ENCODE peak calls at places on chromosome 13, in eight cellular contexts. One of them, this sample, is unnamed.

GRCh38 chr13:107104631-107105030 is 536.7 kb upstream of the ARGLU1 start:
- DNase-seq in amniotic epithelial cell: no peak
- DNase-seq in NB4: no peak
- DNase-seq in amniotic stem cell: no peak
- DNase-seq in left lung: no peak
- DNase-seq in HS-5: no peak
- DNase-seq in activated CD4-positive, alpha-beta T cell treated with anti-CD3 and anti-CD28 coated beads for 48 hours: no peak
- DNase-seq in suprapubic skin: no peak
- DNase-seq in this sample: no peak

GRCh38 chr13:51258612-51259358 is 36.6 kb downstream of the FAM124A start:
- DNase-seq in HS-5: no peak
- DNase-seq in left lung: peak
- DNase-seq in NB4: no peak
- DNase-seq in amniotic epithelial cell: no peak
- DNase-seq in amniotic stem cell: no peak
- DNase-seq in suprapubic skin: no peak
- DNase-seq in activated CD4-positive, alpha-beta T cell treated with anti-CD3 and anti-CD28 coated beads for 48 hours: no peak
- DNase-seq in this sample: no peak

GRCh38 chr13:75181906-75182305 is 300.1 kb downstream of the TBC1D4 start:
- DNase-seq in NB4: no peak
- DNase-seq in suprapubic skin: no peak
- DNase-seq in left lung: no peak
- DNase-seq in activated CD4-positive, alpha-beta T cell treated with anti-CD3 and anti-CD28 coated beads for 48 hours: no peak
- DNase-seq in HS-5: peak
- DNase-seq in amniotic epithelial cell: peak
- DNase-seq in amniotic stem cell: peak
- DNase-seq in this sample: no peak

GRCh38 chr13:90445179-90445578 is 902.3 kb upstream of the MIR17HG start:
- DNase-seq in amniotic epithelial cell: peak
- DNase-seq in NB4: no peak
- DNase-seq in HS-5: peak
- DNase-seq in activated CD4-positive, alpha-beta T cell treated with anti-CD3 and anti-CD28 coated beads for 48 hours: no peak
- DNase-seq in amniotic stem cell: peak
- DNase-seq in suprapubic skin: no peak
- DNase-seq in left lung: no peak
- DNase-seq in this sample: no peak

GRCh38 chr13:19587635-19588300 is 26.4 kb upstream of the TPTE2 start:
- DNase-seq in amniotic stem cell: no peak
- DNase-seq in NB4: peak
- DNase-seq in left lung: no peak
- DNase-seq in activated CD4-positive, alpha-beta T cell treated with anti-CD3 and anti-CD28 coated beads for 48 hours: peak
- DNase-seq in HS-5: no peak
- DNase-seq in suprapubic skin: no peak
- DNase-seq in amniotic epithelial cell: peak
- DNase-seq in this sample: no peak

GRCh38 chr13:86402500-86402899 is 603.3 kb upstream of the SLITRK6 start:
- DNase-seq in suprapubic skin: no peak
- DNase-seq in NB4: no peak
- DNase-seq in activated CD4-positive, alpha-beta T cell treated with anti-CD3 and anti-CD28 coated beads for 48 hours: no peak
- DNase-seq in amniotic stem cell: no peak
- DNase-seq in HS-5: no peak
- DNase-seq in amniotic epithelial cell: no peak
- DNase-seq in left lung: no peak
- DNase-seq in this sample: no peak

GRCh38 chr13:74464656-74465055 is 330.5 kb upstream of the KLF12 start:
- DNase-seq in amniotic stem cell: no peak
- DNase-seq in suprapubic skin: no peak
- DNase-seq in NB4: no peak
- DNase-seq in amniotic epithelial cell: no peak
- DNase-seq in activated CD4-positive, alpha-beta T cell treated with anti-CD3 and anti-CD28 coated beads for 48 hours: no peak
- DNase-seq in HS-5: no peak
- DNase-seq in left lung: no peak
- DNase-seq in this sample: no peak

GRCh38 chr13:73827434-73827833 is 306.8 kb downstream of the KLF12 start:
- DNase-seq in amniotic stem cell: no peak
- DNase-seq in suprapubic skin: no peak
- DNase-seq in activated CD4-positive, alpha-beta T cell treated with anti-CD3 and anti-CD28 coated beads for 48 hours: no peak
- DNase-seq in amniotic epithelial cell: no peak
- DNase-seq in left lung: no peak
- DNase-seq in NB4: no peak
- DNase-seq in HS-5: no peak
- DNase-seq in this sample: no peak

GRCh38 chr13:38803566-38803965 is 116.7 kb downstream of the FREM2 start:
- DNase-seq in activated CD4-positive, alpha-beta T cell treated with anti-CD3 and anti-CD28 coated beads for 48 hours: no peak
- DNase-seq in suprapubic skin: no peak
- DNase-seq in amniotic epithelial cell: no peak
- DNase-seq in HS-5: no peak
- DNase-seq in left lung: no peak
- DNase-seq in amniotic stem cell: no peak
- DNase-seq in NB4: no peak
- DNase-seq in this sample: no peak

GRCh38 chr13:107361666-107362065 is 793.7 kb upstream of the ARGLU1 start:
- DNase-seq in activated CD4-positive, alpha-beta T cell treated with anti-CD3 and anti-CD28 coated beads for 48 hours: no peak
- DNase-seq in HS-5: no peak
- DNase-seq in amniotic epithelial cell: peak
- DNase-seq in left lung: no peak
- DNase-seq in NB4: no peak
- DNase-seq in amniotic stem cell: no peak
- DNase-seq in suprapubic skin: no peak
- DNase-seq in this sample: no peak

GRCh38 chr13:113851826-113852535 is 11.9 kb downstream of the GAS6 start:
- DNase-seq in HS-5: no peak
- DNase-seq in activated CD4-positive, alpha-beta T cell treated with anti-CD3 and anti-CD28 coated beads for 48 hours: no peak
- DNase-seq in left lung: no peak
- DNase-seq in amniotic epithelial cell: no peak
- DNase-seq in suprapubic skin: peak
- DNase-seq in amniotic stem cell: no peak
- DNase-seq in NB4: no peak
- DNase-seq in this sample: no peak

GRCh38 chr13:50537029-50537428 is 306.5 kb downstream of the DLEU7 start:
- DNase-seq in NB4: no peak
- DNase-seq in HS-5: no peak
- DNase-seq in suprapubic skin: no peak
- DNase-seq in left lung: no peak
- DNase-seq in activated CD4-positive, alpha-beta T cell treated with anti-CD3 and anti-CD28 coated beads for 48 hours: no peak
- DNase-seq in amniotic epithelial cell: no peak
- DNase-seq in amniotic stem cell: no peak
- DNase-seq in this sample: no peak

GRCh38 chr13:44661936-44662335 is 85.8 kb upstream of the TSC22D1 start:
- DNase-seq in left lung: no peak
- DNase-seq in suprapubic skin: no peak
- DNase-seq in amniotic stem cell: no peak
- DNase-seq in activated CD4-positive, alpha-beta T cell treated with anti-CD3 and anti-CD28 coated beads for 48 hours: no peak
- DNase-seq in NB4: no peak
- DNase-seq in HS-5: no peak
- DNase-seq in amniotic epithelial cell: no peak
- DNase-seq in this sample: no peak

GRCh38 chr13:22422023-22422422 is 751.1 kb downstream of the FGF9 start:
- DNase-seq in suprapubic skin: no peak
- DNase-seq in activated CD4-positive, alpha-beta T cell treated with anti-CD3 and anti-CD28 coated beads for 48 hours: no peak
- DNase-seq in amniotic epithelial cell: no peak
- DNase-seq in amniotic stem cell: no peak
- DNase-seq in left lung: no peak
- DNase-seq in HS-5: no peak
- DNase-seq in NB4: no peak
- DNase-seq in this sample: no peak

GRCh38 chr13:112776354-112776753 is 86.5 kb downstream of the ATP11A start:
- DNase-seq in suprapubic skin: peak
- DNase-seq in amniotic epithelial cell: no peak
- DNase-seq in amniotic stem cell: no peak
- DNase-seq in activated CD4-positive, alpha-beta T cell treated with anti-CD3 and anti-CD28 coated beads for 48 hours: no peak
- DNase-seq in NB4: no peak
- DNase-seq in left lung: no peak
- DNase-seq in HS-5: no peak
- DNase-seq in this sample: no peak

GRCh38 chr13:101190337-101190736 is 226.0 kb downstream of the NALCN start:
- DNase-seq in activated CD4-positive, alpha-beta T cell treated with anti-CD3 and anti-CD28 coated beads for 48 hours: no peak
- DNase-seq in amniotic stem cell: no peak
- DNase-seq in left lung: no peak
- DNase-seq in NB4: no peak
- DNase-seq in suprapubic skin: no peak
- DNase-seq in amniotic epithelial cell: peak
- DNase-seq in HS-5: no peak
- DNase-seq in this sample: no peak

GRCh38 chr13:109148243-109148642 is 518.8 kb downstream of the MYO16 start:
- DNase-seq in HS-5: no peak
- DNase-seq in suprapubic skin: no peak
- DNase-seq in activated CD4-positive, alpha-beta T cell treated with anti-CD3 and anti-CD28 coated beads for 48 hours: no peak
- DNase-seq in NB4: no peak
- DNase-seq in left lung: no peak
- DNase-seq in amniotic stem cell: no peak
- DNase-seq in amniotic epithelial cell: peak
- DNase-seq in this sample: no peak

GRCh38 chr13:81051873-81052272 is 710.9 kb upstream of the SPRY2 start:
- DNase-seq in HS-5: no peak
- DNase-seq in suprapubic skin: no peak
- DNase-seq in amniotic epithelial cell: no peak
- DNase-seq in amniotic stem cell: no peak
- DNase-seq in activated CD4-positive, alpha-beta T cell treated with anti-CD3 and anti-CD28 coated beads for 48 hours: no peak
- DNase-seq in NB4: no peak
- DNase-seq in left lung: no peak
- DNase-seq in this sample: no peak

GRCh38 chr13:30143671-30144400 is 163.5 kb downstream of the KATNAL1 start:
- DNase-seq in activated CD4-positive, alpha-beta T cell treated with anti-CD3 and anti-CD28 coated beads for 48 hours: no peak
- DNase-seq in NB4: peak
- DNase-seq in suprapubic skin: peak
- DNase-seq in amniotic stem cell: peak
- DNase-seq in HS-5: no peak
- DNase-seq in amniotic epithelial cell: peak
- DNase-seq in left lung: no peak
- DNase-seq in this sample: no peak

GRCh38 chr13:89375839-89376238 is 1704.7 kb downstream of the SLITRK5 start:
- DNase-seq in NB4: no peak
- DNase-seq in suprapubic skin: no peak
- DNase-seq in amniotic stem cell: no peak
- DNase-seq in amniotic epithelial cell: peak
- DNase-seq in HS-5: peak
- DNase-seq in left lung: no peak
- DNase-seq in activated CD4-positive, alpha-beta T cell treated with anti-CD3 and anti-CD28 coated beads for 48 hours: no peak
- DNase-seq in this sample: no peak

GRCh38 chr13:20489185-20489820 is 36.4 kb downstream of the CRYL1 start:
- DNase-seq in suprapubic skin: no peak
- DNase-seq in amniotic stem cell: peak
- DNase-seq in amniotic epithelial cell: no peak
- DNase-seq in left lung: no peak
- DNase-seq in HS-5: no peak
- DNase-seq in NB4: no peak
- DNase-seq in activated CD4-positive, alpha-beta T cell treated with anti-CD3 and anti-CD28 coated beads for 48 hours: peak
- DNase-seq in this sample: no peak

GRCh38 chr13:24614306-24615080 is 65.7 kb upstream of the ATP12A start:
- DNase-seq in NB4: no peak
- DNase-seq in left lung: no peak
- DNase-seq in amniotic epithelial cell: no peak
- DNase-seq in HS-5: no peak
- DNase-seq in amniotic stem cell: no peak
- DNase-seq in suprapubic skin: no peak
- DNase-seq in activated CD4-positive, alpha-beta T cell treated with anti-CD3 and anti-CD28 coated beads for 48 hours: no peak
- DNase-seq in this sample: no peak

GRCh38 chr13:59746291-59746962 is 417.3 kb downstream of the DIAPH3 start:
- DNase-seq in activated CD4-positive, alpha-beta T cell treated with anti-CD3 and anti-CD28 coated beads for 48 hours: peak
- DNase-seq in amniotic epithelial cell: peak
- DNase-seq in left lung: no peak
- DNase-seq in HS-5: peak
- DNase-seq in NB4: no peak
- DNase-seq in amniotic stem cell: peak
- DNase-seq in suprapubic skin: no peak
- DNase-seq in this sample: no peak

GRCh38 chr13:60511637-60512036 is 114.6 kb downstream of the TDRD3 start:
- DNase-seq in HS-5: no peak
- DNase-seq in NB4: no peak
- DNase-seq in activated CD4-positive, alpha-beta T cell treated with anti-CD3 and anti-CD28 coated beads for 48 hours: no peak
- DNase-seq in amniotic epithelial cell: no peak
- DNase-seq in amniotic stem cell: no peak
- DNase-seq in left lung: no peak
- DNase-seq in suprapubic skin: no peak
- DNase-seq in this sample: no peak

GRCh38 chr13:29923554-29924481 is 73.4 kb upstream of the UBL3 start:
- DNase-seq in suprapubic skin: peak
- DNase-seq in amniotic stem cell: peak
- DNase-seq in NB4: peak
- DNase-seq in left lung: peak
- DNase-seq in activated CD4-positive, alpha-beta T cell treated with anti-CD3 and anti-CD28 coated beads for 48 hours: peak
- DNase-seq in HS-5: peak
- DNase-seq in amniotic epithelial cell: peak
- DNase-seq in this sample: peak

GRCh38 chr13:88456155-88456554 is 785.0 kb downstream of the SLITRK5 start:
- DNase-seq in suprapubic skin: no peak
- DNase-seq in NB4: no peak
- DNase-seq in left lung: no peak
- DNase-seq in HS-5: no peak
- DNase-seq in amniotic stem cell: no peak
- DNase-seq in activated CD4-positive, alpha-beta T cell treated with anti-CD3 and anti-CD28 coated beads for 48 hours: no peak
- DNase-seq in amniotic epithelial cell: no peak
- DNase-seq in this sample: no peak

GRCh38 chr13:23817136-23817535 is 72.1 kb downstream of the MIPEP start:
- DNase-seq in amniotic stem cell: no peak
- DNase-seq in suprapubic skin: no peak
- DNase-seq in left lung: no peak
- DNase-seq in activated CD4-positive, alpha-beta T cell treated with anti-CD3 and anti-CD28 coated beads for 48 hours: no peak
- DNase-seq in amniotic epithelial cell: no peak
- DNase-seq in NB4: no peak
- DNase-seq in HS-5: no peak
- DNase-seq in this sample: no peak

GRCh38 chr13:39196957-39197644 is 158.8 kb downstream of the NHLRC3 start:
- DNase-seq in activated CD4-positive, alpha-beta T cell treated with anti-CD3 and anti-CD28 coated beads for 48 hours: no peak
- DNase-seq in HS-5: no peak
- DNase-seq in NB4: peak
- DNase-seq in amniotic epithelial cell: no peak
- DNase-seq in suprapubic skin: no peak
- DNase-seq in amniotic stem cell: no peak
- DNase-seq in left lung: no peak
- DNase-seq in this sample: no peak

GRCh38 chr13:72384879-72385278 is 342.6 kb downstream of the MZT1 start:
- DNase-seq in NB4: peak
- DNase-seq in activated CD4-positive, alpha-beta T cell treated with anti-CD3 and anti-CD28 coated beads for 48 hours: no peak
- DNase-seq in suprapubic skin: no peak
- DNase-seq in amniotic epithelial cell: peak
- DNase-seq in HS-5: no peak
- DNase-seq in left lung: no peak
- DNase-seq in amniotic stem cell: no peak
- DNase-seq in this sample: no peak

GRCh38 chr13:49086711-49087110 is 111.0 kb downstream of the FNDC3A start:
- DNase-seq in HS-5: no peak
- DNase-seq in left lung: no peak
- DNase-seq in NB4: no peak
- DNase-seq in activated CD4-positive, alpha-beta T cell treated with anti-CD3 and anti-CD28 coated beads for 48 hours: no peak
- DNase-seq in amniotic stem cell: no peak
- DNase-seq in suprapubic skin: no peak
- DNase-seq in amniotic epithelial cell: peak
- DNase-seq in this sample: no peak

GRCh38 chr13:44396295-44396962 is 22.8 kb downstream of the SERP2 start:
- DNase-seq in suprapubic skin: no peak
- DNase-seq in amniotic stem cell: no peak
- DNase-seq in HS-5: no peak
- DNase-seq in NB4: no peak
- DNase-seq in amniotic epithelial cell: no peak
- DNase-seq in left lung: no peak
- DNase-seq in activated CD4-positive, alpha-beta T cell treated with anti-CD3 and anti-CD28 coated beads for 48 hours: no peak
- DNase-seq in this sample: no peak

GRCh38 chr13:84208251-84208650 is 326.0 kb upstream of the SLITRK1 start:
- DNase-seq in amniotic stem cell: no peak
- DNase-seq in left lung: no peak
- DNase-seq in suprapubic skin: no peak
- DNase-seq in HS-5: no peak
- DNase-seq in activated CD4-positive, alpha-beta T cell treated with anti-CD3 and anti-CD28 coated beads for 48 hours: no peak
- DNase-seq in amniotic epithelial cell: no peak
- DNase-seq in NB4: no peak
- DNase-seq in this sample: no peak

GRCh38 chr13:112771139-112771876 is 81.5 kb downstream of the ATP11A start:
- DNase-seq in activated CD4-positive, alpha-beta T cell treated with anti-CD3 and anti-CD28 coated beads for 48 hours: no peak
- DNase-seq in NB4: no peak
- DNase-seq in amniotic stem cell: no peak
- DNase-seq in HS-5: no peak
- DNase-seq in left lung: no peak
- DNase-seq in amniotic epithelial cell: no peak
- DNase-seq in suprapubic skin: no peak
- DNase-seq in this sample: no peak